ENCODE peak calls at places on chromosomes 12 and 14, in six cellular contexts. T, H, I, O, M and R are unnamed samples.

GRCh38 chr14:90911121-90911520 is 94.9 kb upstream of the TTC7B start:
- DNase-seq in T (no peak), H (no peak), I (no peak), O (no peak), M (no peak), R (no peak)

GRCh38 chr14:65927871-65928270 is 515.3 kb downstream of the FUT8 start:
- DNase-seq in T (no peak), H (peak; percentile 85), I (no peak), O (no peak), M (no peak), R (peak; percentile 4)

GRCh38 chr12:54565658-54566552 is 16.5 kb downstream of the PDE1B start:
- DNase-seq in T (no peak), H (peak; percentile 51), I (no peak), O (no peak), M (no peak), R (no peak)

GRCh38 chr14:53360821-53361220 is 207.7 kb upstream of the DDHD1 start:
- DNase-seq in T (no peak), H (no peak), I (no peak), O (no peak), M (no peak), R (no peak)

GRCh38 chr12:120620624-120621023 is 19.8 kb upstream of the CABP1 start:
- DNase-seq in T (no peak), H (no peak), I (no peak), O (no peak), M (no peak), R (no peak)

GRCh38 chr12:22978962-22979361 is 354.0 kb downstream of the ETNK1 start:
- DNase-seq in T (no peak), H (no peak), I (no peak), O (peak; percentile 63), M (peak; percentile 97), R (no peak)

GRCh38 chr14:88910386-88910785 is 85.9 kb downstream of the TTC8 start:
- DNase-seq in T (no peak), H (no peak), I (no peak), O (no peak), M (no peak), R (no peak)

GRCh38 chr12:101732318-101732717 is 6.9 kb downstream of the SYCP3 start:
- DNase-seq in T (no peak), H (no peak), I (no peak), O (no peak), M (no peak), R (no peak)